ENCODE peak calls at places on chromosomes 7 and 10, in nine cellular contexts. U is tibial nerve; X is AML-193; V is stomach; P is body of pancreas; S is central memory CD8-positive, alpha-beta T cell; E is stimulated activated CD4-positive, alpha-beta T cell treated with anti-CD3 and anti-CD28 coated beads, Interleukin-12 subunit alpha, Interleukin-12 subunit beta, amount 100 ng/mL, for 4 hours; I is NAMALWA; T is RWPE1. R is an unnamed sample.

GRCh38 chr10:90930070-90930837 is 9.4 kb upstream of the ANKRD1 start:
- DNase-seq in U (no peak), X (no peak), V (no peak), P (no peak), S (no peak), E (no peak), I (no peak), T (no peak), R (no peak)

GRCh38 chr10:110852897-110853296 is 18.8 kb upstream of the PDCD4 start:
- DNase-seq in U (no peak), X (no peak), V (no peak), P (no peak), S (no peak), E (no peak), I (no peak), T (no peak), R (no peak)

GRCh38 chr7:105399043-105399725 is 10.5 kb upstream of the SRPK2 start:
- DNase-seq in U (no peak), X (peak), V (no peak), P (no peak), S (no peak), E (no peak), I (peak), T (no peak), R (no peak)

GRCh38 chr7:107854989-107855388 is 36.0 kb upstream of the DLD start:
- DNase-seq in U (no peak), X (no peak), V (no peak), P (no peak), S (no peak), E (no peak), I (no peak), T (no peak), R (no peak)

GRCh38 chr10:54703086-54703485 is 97.9 kb downstream of the PCDH15 start:
- DNase-seq in U (no peak), X (no peak), V (no peak), P (no peak), S (no peak), E (no peak), I (no peak), T (no peak), R (no peak)

GRCh38 chr7:110804501-110804900 is 286.4 kb upstream of the LRRN3 start:
- DNase-seq in U (no peak), X (no peak), V (no peak), P (no peak), S (no peak), E (no peak), I (no peak), T (no peak), R (no peak)

GRCh38 chr7:148738737-148739535 is 40.2 kb downstream of the CUL1 start:
- DNase-seq in U (no peak), X (no peak), V (no peak), P (no peak), S (no peak), E (no peak), I (no peak), T (no peak), R (no peak)

GRCh38 chr7:45506059-45506458 is 68.1 kb upstream of the ADCY1 start:
- DNase-seq in U (no peak), X (no peak), V (no peak), P (no peak), S (no peak), E (no peak), I (no peak), T (no peak), R (no peak)

GRCh38 chr10:67622506-67622905 is 73.5 kb downstream of the CTNNA3 start:
- DNase-seq in U (no peak), X (no peak), V (no peak), P (no peak), S (no peak), E (no peak), I (no peak), T (no peak), R (no peak)

GRCh38 chr7:142438235-142438922 is 180.5 kb upstream of the PRSS58 start:
- DNase-seq in U (no peak), X (peak), V (no peak), P (peak), S (no peak), E (no peak), I (peak), T (no peak), R (no peak)

GRCh38 chr10:25744574-25744973 is 189.5 kb upstream of the MYO3A start:
- DNase-seq in U (no peak), X (no peak), V (no peak), P (no peak), S (no peak), E (no peak), I (no peak), T (no peak), R (no peak)

GRCh38 chr10:130230036-130230435 is 93.8 kb downstream of the GLRX3 start:
- DNase-seq in U (no peak), X (no peak), V (peak), P (no peak), S (no peak), E (no peak), I (no peak), T (no peak), R (no peak)

GRCh38 chr10:51679841-51680240 is 19.6 kb downstream of the CSTF2T start:
- DNase-seq in U (no peak), X (no peak), V (no peak), P (no peak), S (no peak), E (no peak), I (no peak), T (no peak), R (no peak)

GRCh38 chr7:47102442-47102841 is 479.5 kb downstream of the TNS3 start:
- DNase-seq in U (peak), X (no peak), V (no peak), P (no peak), S (no peak), E (no peak), I (peak), T (no peak), R (no peak)

GRCh38 chr10:27783660-27784059 is 38.0 kb upstream of the MKX start:
- DNase-seq in U (peak), X (no peak), V (no peak), P (no peak), S (no peak), E (peak), I (peak), T (peak), R (no peak)

GRCh38 chr10:48282829-48283228 is 8.3 kb upstream of the FRMPD2 start:
- DNase-seq in U (no peak), X (no peak), V (no peak), P (no peak), S (no peak), E (no peak), I (no peak), T (no peak), R (no peak)

GRCh38 chr10:117734626-117735405 is 192.3 kb downstream of the EMX2 start:
- DNase-seq in U (no peak), X (no peak), V (no peak), P (no peak), S (no peak), E (no peak), I (no peak), T (no peak), R (no peak)

GRCh38 chr7:73397936-73398335 is 35.6 kb upstream of the FZD9 start:
- DNase-seq in U (no peak), X (no peak), V (no peak), P (no peak), S (no peak), E (no peak), I (no peak), T (no peak), R (no peak)

GRCh38 chr10:25338271-25338670 is 163.5 kb downstream of the GPR158 start:
- DNase-seq in U (no peak), X (no peak), V (no peak), P (no peak), S (no peak), E (no peak), I (no peak), T (no peak), R (no peak)

GRCh38 chr7:98211676-98212531 is 665 bp downstream of the BHLHA15 start:
- DNase-seq in U (no peak), X (no peak), V (no peak), P (peak), S (no peak), E (no peak), I (no peak), T (no peak), R (no peak)

GRCh38 chr10:625335-625699 is 64.2 kb downstream of the DIP2C start:
- DNase-seq in U (no peak), X (no peak), V (no peak), P (peak), S (no peak), E (no peak), I (no peak), T (no peak), R (no peak)

GRCh38 chr7:48976850-48977249 is 52.5 kb downstream of the CDC14C start:
- DNase-seq in U (no peak), X (no peak), V (no peak), P (no peak), S (no peak), E (no peak), I (no peak), T (no peak), R (no peak)

GRCh38 chr10:63812491-63812890 is 291.3 kb downstream of the REEP3 start:
- DNase-seq in U (no peak), X (no peak), V (no peak), P (no peak), S (no peak), E (no peak), I (no peak), T (no peak), R (no peak)

GRCh38 chr10:17235136-17235535 is 7.1 kb downstream of the VIM start:
- DNase-seq in U (no peak), X (no peak), V (no peak), P (no peak), S (no peak), E (no peak), I (peak), T (no peak), R (no peak)

GRCh38 chr7:135147899-135148721 is at the start of gene TMEM140:
- DNase-seq in U (peak), X (peak), V (peak), P (peak), S (peak), E (no peak), I (peak), T (peak), R (peak)

GRCh38 chr10:131786756-131787605 is 113.8 kb upstream of the PPP2R2D start:
- DNase-seq in U (peak), X (peak), V (peak), P (peak), S (no peak), E (peak), I (peak), T (peak), R (no peak)

GRCh38 chr7:129664029-129665012 is 52.8 kb downstream of the NRF1 start:
- DNase-seq in U (no peak), X (peak), V (no peak), P (no peak), S (no peak), E (no peak), I (peak), T (peak), R (no peak)

GRCh38 chr7:155277385-155277994 is 20.2 kb upstream of the INSIG1 start:
- DNase-seq in U (no peak), X (no peak), V (no peak), P (no peak), S (no peak), E (no peak), I (no peak), T (no peak), R (no peak)

GRCh38 chr10:47362199-47362598 is 14.0 kb downstream of the RBP3 start:
- DNase-seq in U (no peak), X (no peak), V (no peak), P (no peak), S (no peak), E (no peak), I (no peak), T (peak), R (no peak)

GRCh38 chr7:151366872-151367207 is 25.2 kb downstream of the NUB1 start:
- DNase-seq in U (no peak), X (no peak), V (no peak), P (no peak), S (no peak), E (no peak), I (no peak), T (no peak), R (no peak)

GRCh38 chr10:49741108-49741995 is 20.8 kb downstream of the OGDHL start:
- DNase-seq in U (no peak), X (no peak), V (peak), P (no peak), S (no peak), E (no peak), I (peak), T (no peak), R (no peak)

GRCh38 chr7:34454381-34454780 is 203.6 kb upstream of the NPSR1 start:
- DNase-seq in U (no peak), X (no peak), V (no peak), P (no peak), S (no peak), E (no peak), I (no peak), T (no peak), R (no peak)

GRCh38 chr7:95544174-95544573 is 52.1 kb downstream of the PDK4 start:
- DNase-seq in U (no peak), X (no peak), V (no peak), P (no peak), S (no peak), E (no peak), I (no peak), T (no peak), R (no peak)

GRCh38 chr7:157394246-157395191 is 57.7 kb downstream of the DNAJB6 start:
- DNase-seq in U (no peak), X (no peak), V (no peak), P (no peak), S (no peak), E (no peak), I (no peak), T (no peak), R (no peak)

GRCh38 chr10:7340179-7340874 is 70.5 kb downstream of the SFMBT2 start:
- DNase-seq in U (no peak), X (no peak), V (no peak), P (no peak), S (no peak), E (no peak), I (no peak), T (no peak), R (no peak)

R was measured in Right ventricle myocardium inferior.